ENCODE peak calls at places on chromosomes 13 and 19, in nine cellular contexts. R is kidney, H is right lobe of liver, Q is adrenal gland, T is colonic mucosa, L is thoracic aorta, M is body of pancreas, F is psoas muscle, J is GM23338. D is an unnamed sample.

GRCh38 chr13:83162493-83162892 is 719.8 kb downstream of the SLITRK1 start:
- DNase-seq in R (no peak), H (no peak), Q (no peak), T (no peak), L (no peak), M (no peak), F (no peak), J (peak; percentile 33), D (no peak)

GRCh38 chr13:87080100-87080779 is 590.9 kb upstream of the SLITRK5 start:
- DNase-seq in R (peak; percentile 59), H (no peak), Q (no peak), T (no peak), L (no peak), M (no peak), F (no peak), J (no peak), D (no peak)

GRCh38 chr13:23271331-23271730 is 90.6 kb downstream of the SGCG start:
- DNase-seq in R (no peak), H (no peak), Q (no peak), T (no peak), L (no peak), M (no peak), F (no peak), J (no peak), D (no peak)

GRCh38 chr13:98389319-98389718 is 187.6 kb downstream of the STK24 start:
- DNase-seq in R (no peak), H (no peak), Q (no peak), T (no peak), L (no peak), M (no peak), F (no peak), J (no peak), D (no peak)

GRCh38 chr19:19594371-19594770 is 24.1 kb downstream of the PBX4 start:
- DNase-seq in R (no peak), H (no peak), Q (no peak), T (no peak), L (no peak), M (no peak), F (no peak), J (no peak), D (no peak)

GRCh38 chr19:28549680-28550277 is 663.2 kb downstream of the UQCRFS1 start:
- DNase-seq in R (no peak), H (no peak), Q (no peak), T (no peak), L (no peak), M (no peak), F (no peak), J (no peak), D (no peak)

GRCh38 chr19:35155441-35155840 is 906 bp downstream of the FXYD5 start:
- DNase-seq in R (no peak), H (no peak), Q (no peak), T (no peak), L (no peak), M (no peak), F (no peak), J (no peak), D (peak; percentile 67)

GRCh38 chr19:30227661-30228112 is 144.5 kb upstream of the ZNF536 start:
- DNase-seq in R (no peak), H (peak; percentile 63), Q (peak; percentile 68), T (peak; percentile 67), L (no peak), M (peak; percentile 70), F (peak; percentile 56), J (peak; percentile 85), D (peak; percentile 65)

GRCh38 chr13:110499621-110500281 is 61.8 kb downstream of the RAB20 start:
- DNase-seq in R (no peak), H (no peak), Q (no peak), T (no peak), L (no peak), M (no peak), F (no peak), J (no peak), D (no peak)

GRCh38 chr19:3135961-3136683 is at the start of gene GNA15:
- DNase-seq in R (peak; percentile 77), H (no peak), Q (no peak), T (peak; percentile 53), L (no peak), M (no peak), F (no peak), J (no peak), D (peak; percentile 41)

GRCh38 chr19:1449467-1450442 is at the start of gene APC2:
- DNase-seq in R (no peak), H (no peak), Q (no peak), T (no peak), L (no peak), M (no peak), F (no peak), J (peak; percentile 95), D (no peak)

DNA sequence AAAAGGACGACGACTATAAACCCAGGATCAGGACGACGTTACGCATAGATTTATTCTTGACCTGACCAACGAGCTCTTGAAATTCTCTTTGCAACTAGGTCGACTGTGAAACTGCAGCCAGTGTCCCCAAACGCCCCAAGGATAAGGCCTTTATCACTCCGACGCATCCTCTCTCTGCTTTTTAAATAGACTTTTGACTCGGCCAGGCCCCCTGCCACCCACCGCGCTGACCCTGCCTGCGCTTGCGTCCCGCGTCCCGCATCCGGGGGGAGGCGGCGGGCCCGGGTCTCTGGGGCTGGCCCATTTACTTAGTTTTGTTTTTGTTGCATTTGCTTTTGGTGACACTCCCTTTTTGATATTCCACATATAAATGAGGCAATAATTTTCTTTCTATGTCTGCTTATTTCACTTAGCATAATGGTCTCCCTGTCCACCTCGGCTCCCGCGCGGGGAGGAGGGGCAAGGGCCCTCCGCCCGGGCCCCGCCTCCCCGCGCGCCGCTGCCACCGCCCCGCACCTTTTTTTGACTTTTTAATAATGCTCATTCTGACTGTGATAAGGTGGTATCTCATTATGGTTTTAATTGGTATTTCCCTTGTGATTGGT is 17.5 kb downstream of the RB1 start:
- DNase-seq in R (peak; percentile 70), H (no peak), Q (no peak), T (no peak), L (no peak), M (no peak), F (no peak), J (no peak), D (peak; percentile 31)
- H3K36me3 ChIP-seq in R (no peaks in the 10 kb centered on the region), H (no peaks in the 10 kb centered on the region), Q (no peaks in the 10 kb centered on the region), T (no peaks in the 10 kb centered on the region), L (no peaks in the 10 kb centered on the region), M (no peaks in the 10 kb centered on the region), F (no peaks in the 10 kb centered on the region), J (peaks cover 6% of the 10 kb centered on the region), D (no peaks in the 10 kb centered on the region)

GRCh38 chr19:40800339-40800996 is 1.5 kb downstream of the EGLN2 start:
- DNase-seq in R (no peak), H (peak; percentile 57), Q (peak; percentile 37), T (no peak), L (no peak), M (no peak), F (no peak), J (no peak), D (peak; percentile 62)

GRCh38 chr19:40799558-40800338 is 757 bp downstream of the EGLN2 start:
- DNase-seq in R (peak; percentile 93), H (peak; percentile 75), Q (peak; percentile 70), T (peak; percentile 58), L (no peak), M (no peak), F (peak; percentile 60), J (peak; percentile 69), D (peak; percentile 82)

GRCh38 chr19:40797963-40798222 is 1.1 kb upstream of the EGLN2 start:
- DNase-seq in R (no peak), H (no peak), Q (no peak), T (no peak), L (no peak), M (no peak), F (no peak), J (no peak), D (no peak)

GRCh38 chr19:40798223-40798996 is 581 bp upstream of the EGLN2 start:
- DNase-seq in R (peak; percentile 100), H (peak; percentile 100), Q (peak; percentile 100), T (peak; percentile 100), L (peak; percentile 100), M (peak; percentile 100), F (peak; percentile 100), J (peak; percentile 100), D (peak; percentile 100)

DNA sequence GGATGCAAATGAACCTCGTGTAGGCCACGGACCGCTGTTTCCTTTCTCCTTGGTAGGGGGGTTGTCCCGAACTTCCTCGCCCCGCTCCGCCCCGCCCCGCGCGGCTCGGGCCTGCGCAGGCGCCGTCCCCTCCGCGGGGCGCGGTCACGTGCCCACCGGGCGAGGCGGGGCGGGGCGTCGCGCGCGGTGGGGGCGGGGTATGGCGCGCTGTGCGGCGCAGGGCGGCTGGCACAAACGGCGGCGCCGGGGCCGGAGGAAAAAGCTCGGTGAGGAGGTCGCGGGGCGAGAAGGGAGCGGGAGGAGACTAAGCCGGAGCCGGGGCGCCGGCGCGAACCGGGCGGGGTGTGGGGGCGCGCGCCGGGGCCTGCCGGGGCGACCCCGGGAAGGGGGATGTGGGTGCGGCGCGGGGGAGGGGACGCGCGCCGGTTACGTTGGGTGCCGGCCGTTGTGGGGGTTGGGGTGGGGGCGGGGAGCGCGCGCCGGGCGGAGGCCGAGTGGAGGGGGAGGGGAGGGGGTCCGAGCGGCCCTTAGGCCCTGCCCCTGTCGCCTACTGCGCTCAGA is at the start of gene EGLN2:
- DNase-seq in R (no peak), H (no peak), Q (peak; percentile 32), T (no peak), L (no peak), M (no peak), F (no peak), J (peak; percentile 54), D (no peak)
- H3K4me1 ChIP-seq in R (peaks cover 24% of the 10 kb centered on the region), H (peaks cover 32% of the 10 kb centered on the region), Q (peaks cover 45% of the 10 kb centered on the region), T (peaks cover 35% of the 10 kb centered on the region), L (peaks cover 50% of the 10 kb centered on the region), M (peaks cover 50% of the 10 kb centered on the region), F (peaks cover 41% of the 10 kb centered on the region), J (peaks cover 38% of the 10 kb centered on the region), D (peaks cover 40% of the 10 kb centered on the region)

DNA sequence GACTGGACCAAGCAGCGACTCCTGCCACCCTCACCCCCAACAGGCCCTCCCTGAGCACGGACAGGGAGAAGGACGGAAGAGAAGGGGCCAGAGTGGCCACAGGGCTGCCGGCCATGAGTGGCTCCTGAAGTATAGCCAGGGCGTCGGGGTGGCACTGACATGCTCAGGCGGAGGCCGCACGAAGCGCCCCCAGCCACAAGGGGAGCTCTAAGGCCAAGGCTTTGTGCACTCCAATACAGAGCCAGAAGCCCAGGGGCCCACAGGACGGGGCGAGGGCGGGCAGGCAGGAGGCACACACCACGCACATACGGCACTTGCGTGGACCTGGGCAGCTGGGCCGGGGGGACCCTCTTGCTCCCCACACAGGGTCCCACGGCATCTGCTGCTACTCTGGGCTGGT is 52.0 kb downstream of the KLF2 start:
- DNase-seq in R (peak; percentile 71), H (no peak), Q (no peak), T (no peak), L (no peak), M (no peak), F (no peak), J (peak; percentile 82), D (no peak)
- TF ChIP-seq CTCF in R (peak; percentile 17), H (peak; percentile 34), Q (no peak), T (peak; percentile 25), L (no peak), M (peak; percentile 9), F (peak; percentile 27), J (peak; percentile 74), D (no peak)

DNA sequence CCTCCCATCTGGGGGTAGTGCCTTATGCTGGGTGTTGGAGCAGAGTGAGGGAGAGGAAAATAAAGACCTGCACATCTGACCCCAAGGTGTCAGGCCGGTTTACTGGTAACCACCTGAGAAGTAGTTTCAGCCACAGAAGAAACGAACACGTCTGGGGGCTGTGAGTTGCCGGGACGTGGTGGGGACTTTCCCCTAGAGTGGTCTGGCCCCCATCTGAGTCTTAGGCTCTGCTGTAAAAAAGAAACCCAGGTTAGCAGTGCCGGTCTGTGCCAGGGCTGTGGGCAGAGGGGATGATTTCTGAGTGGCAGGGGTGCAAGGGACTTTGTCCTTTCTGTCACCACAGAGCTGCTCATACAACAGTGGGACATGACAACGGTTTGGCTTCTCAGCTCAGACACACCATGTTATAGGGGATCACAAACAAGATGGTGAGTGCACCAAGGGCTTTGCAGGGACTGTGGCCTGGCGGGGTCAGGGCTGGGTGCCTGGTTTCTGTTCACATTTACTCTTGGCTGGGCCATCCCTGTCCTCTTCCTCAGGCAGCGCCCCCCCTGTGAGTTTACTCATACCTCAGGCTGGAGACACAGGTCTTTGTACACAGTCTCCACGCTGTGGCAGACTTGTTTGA is 9.0 kb downstream of the GCDH start:
- DNase-seq in R (no peak), H (no peak), Q (no peak), T (no peak), L (no peak), M (no peak), F (no peak), J (no peak), D (no peak)
- H3K36me3 ChIP-seq in R (peaks cover 2% of the 10 kb centered on the region), H (peaks cover 20% of the 10 kb centered on the region), Q (peaks cover 8% of the 10 kb centered on the region), T (no peaks in the 10 kb centered on the region), L (peaks cover 20% of the 10 kb centered on the region), M (peaks cover 1% of the 10 kb centered on the region), F (peaks cover 64% of the 10 kb centered on the region), J (peaks cover 6% of the 10 kb centered on the region), D (no peaks in the 10 kb centered on the region)

D was measured in mucosa of descending colon.